ENCODE peak calls at places on chromosomes 5 and 9, in four cellular contexts. O is SK-N-SH, M is suprapubic skin, V is transverse colon. E is an unnamed sample.

GRCh38 chr9:100498592-100498991 is 25.6 kb downstream of the TMEFF1 start:
- DNase-seq in V (no peak), O (no peak), M (no peak), E (no peak)

GRCh38 chr9:97319380-97319779 is 11.9 kb downstream of the CCDC180 start:
- DNase-seq in O (no peak), V (no peak), M (no peak), E (no peak)

GRCh38 chr5:171893290-171893890 is 107.8 kb downstream of the SMIM23 start:
- DNase-seq in V (no peak), M (no peak), O (no peak), E (no peak)

GRCh38 chr5:150131461-150131860 is 24.2 kb downstream of the PDGFRB start:
- DNase-seq in V (no peak), M (no peak), O (no peak), E (no peak)

GRCh38 chr5:79689541-79690466 is at the start of gene CMYA5:
- DNase-seq in V (peak), M (peak), O (no peak), E (peak)

GRCh38 chr5:180304431-180305375 is 12.8 kb upstream of the MAPK9 start:
- DNase-seq in O (peak), V (no peak), M (peak), E (no peak)

GRCh38 chr9:37936965-37937364 is 33.0 kb upstream of the SLC25A51 start:
- DNase-seq in V (no peak), O (peak), M (no peak), E (no peak)

GRCh38 chr5:30968971-30969370 is 224.5 kb upstream of the CDH6 start:
- DNase-seq in M (no peak), V (no peak), O (no peak), E (no peak)

GRCh38 chr9:111904889-111905288 is 8.3 kb downstream of the UGCG start:
- DNase-seq in V (no peak), O (no peak), M (no peak), E (no peak)

DNA sequence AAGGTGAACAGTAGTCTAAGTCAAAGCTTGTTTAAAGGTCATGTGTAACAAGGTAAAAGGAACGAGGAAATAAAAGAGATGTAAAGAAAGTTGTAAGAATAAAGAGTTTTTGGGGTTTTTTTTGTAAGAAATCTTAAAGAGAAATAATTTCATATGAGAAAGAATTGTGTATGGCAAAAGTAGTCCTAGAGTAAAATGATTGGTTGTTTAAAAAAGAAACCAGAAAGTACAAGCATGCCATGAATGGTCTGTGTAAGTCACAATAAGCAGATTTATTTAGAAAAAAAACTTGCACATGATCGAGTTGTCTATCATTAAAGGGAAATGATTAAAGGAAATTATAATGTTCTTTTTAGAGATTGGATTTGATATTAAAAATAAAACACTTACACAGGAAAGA is 172.6 kb upstream of the TUSC1 start:
- DNase-seq in V (no peak), M (no peak), O (no peak), E (no peak)
- TF ChIP-seq EP300 in V (no peak), M (no peak), O (no peak), E (no peak)

GRCh38 chr5:142096382-142096781 is 12.2 kb upstream of the NDFIP1 start:
- DNase-seq in O (no peak), V (no peak), M (no peak), E (no peak)
- H3K27ac ChIP-seq in O (no peak), V (no peak), M (no peak), E (no peak)

DNA sequence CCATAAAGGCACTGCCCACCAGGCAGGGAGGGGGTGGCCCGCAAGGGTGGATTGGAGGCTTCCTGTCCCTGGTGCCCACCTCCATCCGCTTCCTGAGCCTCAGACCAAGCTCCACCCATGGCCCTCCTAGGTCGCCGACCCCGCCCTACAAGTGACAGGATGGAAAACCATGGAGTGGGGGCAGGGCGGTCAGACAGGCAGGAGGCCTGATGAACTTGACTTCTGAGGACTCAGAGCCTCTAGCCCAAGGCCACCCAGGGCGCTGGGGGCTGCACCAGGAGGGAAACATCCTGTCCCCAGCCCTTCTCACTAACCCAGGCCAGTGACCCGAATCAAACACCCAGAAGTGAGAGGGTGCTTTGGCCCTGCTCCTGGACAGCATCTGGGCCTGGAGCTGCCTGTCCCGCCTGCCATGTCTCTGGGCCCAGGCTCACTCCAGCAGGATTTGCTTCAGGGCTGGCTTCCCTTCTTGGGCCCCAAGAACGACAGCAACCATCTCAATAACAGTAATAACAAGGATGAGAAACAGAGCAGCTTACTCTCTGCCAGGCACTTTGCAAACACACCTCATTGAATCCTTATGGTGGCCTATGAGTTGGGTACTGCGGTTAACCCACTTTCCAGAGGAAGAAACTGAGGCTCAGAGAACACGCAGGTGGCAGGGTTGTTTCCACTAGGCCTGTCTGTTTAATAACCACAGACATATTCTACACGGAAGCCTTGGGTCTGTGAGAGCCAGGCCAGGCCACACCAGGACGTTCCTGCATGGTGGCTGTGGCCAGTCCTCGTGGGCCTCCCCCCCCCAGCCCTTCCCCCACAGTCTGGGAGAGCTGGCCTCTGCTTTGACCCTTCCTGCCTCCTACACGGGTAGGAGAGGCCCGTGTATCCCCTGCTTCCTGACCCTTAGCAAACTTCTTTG is 4.4 kb upstream of the ST6GALNAC6 start:
- DNase-seq in V (peak), M (peak), O (no peak), E (peak)
- TF ChIP-seq POLR2AphosphoS5 in V (peak), M (peak), O (no peak), E (no peak)

DNA sequence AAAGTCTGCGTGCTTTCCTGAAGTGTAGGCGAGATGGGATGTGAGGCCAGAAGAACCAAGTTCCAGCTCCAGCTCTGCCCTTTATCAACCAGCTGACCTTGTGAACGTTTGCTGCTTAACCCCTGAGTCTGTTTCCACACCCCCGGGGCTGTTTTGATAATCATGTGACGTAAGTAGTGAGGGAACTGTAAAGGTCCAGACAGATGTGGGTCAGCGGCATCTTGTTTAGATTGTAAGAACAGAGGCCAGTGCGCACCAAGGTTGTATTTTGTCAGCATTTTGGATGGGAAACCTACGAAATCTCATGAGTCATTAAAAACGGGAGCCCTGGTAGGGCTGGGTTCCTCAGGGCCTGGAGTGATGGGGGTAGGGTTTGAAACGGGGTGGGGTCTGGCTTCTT is 13.8 kb upstream of the COL15A1 start:
- DNase-seq in O (no peak), V (no peak), M (no peak), E (no peak)
- TF ChIP-seq EP300 in O (no peak), V (no peak), M (no peak), E (no peak)

GRCh38 chr9:131744171-131744714 is 4.4 kb upstream of the RAPGEF1 start:
- DNase-seq in V (no peak), O (no peak), M (no peak), E (peak)
- H3K27ac ChIP-seq in V (no peak), O (no peak), M (no peak), E (peak)

GRCh38 chr5:168972650-168973241 is 328.2 kb downstream of the SLIT3 start:
- DNase-seq in V (no peak), M (no peak), O (no peak), E (no peak)
- TF ChIP-seq POLR2AphosphoS5 in V (no peak), M (no peak), O (no peak), E (no peak)